ENCODE peak calls at places on chromosomes 16 and 17, in four cellular contexts. H, N, Z and M are unnamed samples.

GRCh38 chr17:57760001-57760400 is 14.9 kb upstream of the CCDC182 start:
- DNase-seq in H (no peak), N (no peak), Z (no peak), M (no peak)

GRCh38 chr16:27236635-27237228 is 31.8 kb downstream of the NSMCE1 start:
- DNase-seq in H (no peak), N (no peak), Z (no peak), M (no peak)

GRCh38 chr17:78559749-78560368 is 17.3 kb downstream of the DNAH17 start:
- DNase-seq in H (no peak), N (no peak), Z (no peak), M (no peak)

GRCh38 chr16:65070831-65071230 is 51.0 kb downstream of the CDH11 start:
- DNase-seq in H (peak; percentile 76), N (peak; percentile 74), Z (no peak), M (peak; percentile 53)

GRCh38 chr16:12500771-12501170 is 302.9 kb downstream of the CPPED1 start:
- DNase-seq in H (no peak), N (no peak), Z (peak; percentile 28), M (no peak)

GRCh38 chr17:32159586-32160438 is 17.5 kb downstream of the RHOT1 start:
- DNase-seq in H (no peak), N (no peak), Z (no peak), M (no peak)

GRCh38 chr16:47972246-47972985 is 183.4 kb downstream of the ABCC12 start:
- DNase-seq in H (no peak), N (no peak), Z (no peak), M (no peak)

GRCh38 chr16:30866031-30866430 is 27.8 kb downstream of the BCL7C start:
- DNase-seq in H (no peak), N (no peak), Z (no peak), M (no peak)